ENCODE peak calls at places on chromosome 13, in five cellular contexts. Q is HCT116; C is T-helper 17 cell; V is CD4-positive, alpha-beta T cell; T is nucleus accumbens. Y is an unnamed sample.

GRCh38 chr13:21116141-21116540 is 54.8 kb upstream of the LATS2 start:
- DNase-seq in Q (no peak), C (no peak), V (no peak), T (no peak), Y (no peak)

GRCh38 chr13:30968734-30969335 is 36.4 kb downstream of the TEX26 start:
- DNase-seq in Q (no peak), C (no peak), V (no peak), T (no peak), Y (no peak)

GRCh38 chr13:76937416-76937815 is 10.9 kb upstream of the ACOD1 start:
- DNase-seq in Q (peak; percentile 3), C (no peak), V (no peak), T (no peak), Y (no peak)

GRCh38 chr13:42600943-42601342 is 27.0 kb downstream of the TNFSF11 start:
- DNase-seq in Q (no peak), C (no peak), V (no peak), T (no peak), Y (no peak)

GRCh38 chr13:102569488-102569887 is 27.3 kb upstream of the TPP2 start:
- DNase-seq in Q (no peak), C (no peak), V (no peak), T (no peak), Y (no peak)

GRCh38 chr13:37407156-37407555 is 191.4 kb downstream of the POSTN start:
- DNase-seq in Q (no peak), C (no peak), V (no peak), T (no peak), Y (no peak)

GRCh38 chr13:113157206-113157928 is 1.1 kb upstream of the PROZ start:
- DNase-seq in Q (no peak), C (no peak), V (no peak), T (no peak), Y (no peak)

GRCh38 chr13:33541962-33542308 is 256.4 kb upstream of the STARD13 start:
- DNase-seq in Q (no peak), C (no peak), V (no peak), T (no peak), Y (no peak)

GRCh38 chr13:72180253-72180952 is 313.4 kb upstream of the DACH1 start:
- DNase-seq in Q (no peak), C (no peak), V (no peak), T (no peak), Y (no peak)

GRCh38 chr13:20492036-20492435 is 33.6 kb downstream of the CRYL1 start:
- DNase-seq in Q (no peak), C (no peak), V (no peak), T (no peak), Y (no peak)

GRCh38 chr13:74575729-74576125 is 441.5 kb upstream of the KLF12 start:
- DNase-seq in Q (no peak), C (peak; percentile 19), V (peak; percentile 27), T (peak; percentile 61), Y (peak; percentile 96)

GRCh38 chr13:113117335-113117872 is 5.2 kb upstream of the F10 start:
- DNase-seq in Q (no peak), C (no peak), V (no peak), T (no peak), Y (peak; percentile 30)

GRCh38 chr13:98022210-98022609 is 68.7 kb downstream of the IPO5 start:
- DNase-seq in Q (no peak), C (no peak), V (no peak), T (peak; percentile 40), Y (peak; percentile 16)

GRCh38 chr13:32938907-32939306 is 77.3 kb upstream of the KL start:
- DNase-seq in Q (no peak), C (no peak), V (no peak), T (no peak), Y (no peak)

GRCh38 chr13:84933797-84934196 is 865.4 kb downstream of the SLITRK6 start:
- DNase-seq in Q (no peak), C (no peak), V (no peak), T (no peak), Y (no peak)

GRCh38 chr13:99926014-99926731 is 45.4 kb downstream of the ZIC5 start:
- DNase-seq in Q (peak; percentile 15), C (no peak), V (no peak), T (no peak), Y (peak; percentile 83)

GRCh38 chr13:111575276-111575675 is 254.8 kb downstream of the TEX29 start:
- DNase-seq in Q (no peak), C (no peak), V (no peak), T (no peak), Y (no peak)

GRCh38 chr13:111886217-111886945 is 180.6 kb upstream of the SOX1 start:
- DNase-seq in Q (no peak), C (no peak), V (no peak), T (no peak), Y (no peak)

GRCh38 chr13:31067416-31068118 is 94.1 kb downstream of the HSPH1 start:
- DNase-seq in Q (no peak), C (no peak), V (no peak), T (no peak), Y (peak; percentile 91)

GRCh38 chr13:37409756-37410155 is 188.8 kb downstream of the POSTN start:
- DNase-seq in Q (no peak), C (no peak), V (no peak), T (no peak), Y (no peak)